ENCODE peak calls at places on chromosomes 4 and X, in five cellular contexts. O is lower leg skin, J is WTC11, T is retinal pigment epithelial cell, C is fibroblast of mammary gland. M is an unnamed sample.

GRCh38 chr4:185754961-185755360 is 57.0 kb downstream of the SORBS2 start:
- DNase-seq in C (no peak), T (no peak), J (no peak), O (no peak), M (no peak)

GRCh38 chr4:24417206-24417605 is 167.1 kb downstream of the DHX15 start:
- DNase-seq in C (peak; percentile 29), T (no peak), J (no peak), O (no peak), M (no peak)

GRCh38 chr4:82900016-82900334 is 560 bp upstream of the THAP9 start:
- DNase-seq in J (no peak), O (no peak), C (no peak), T (no peak), M (peak; percentile 55)

GRCh38 chrX:17595456-17596035 is 141.7 kb upstream of the SCML1 start:
- DNase-seq in C (peak; percentile 63), O (no peak), T (no peak), J (no peak), M (peak; percentile 44)

GRCh38 chrX:150506486-150506885 is 61.9 kb upstream of the MTM1 start:
- DNase-seq in T (no peak), C (no peak), J (no peak), O (no peak), M (no peak)

GRCh38 chr4:33063238-33063637 is 2343.1 kb downstream of the PCDH7 start:
- DNase-seq in J (no peak), C (peak; percentile 80), T (no peak), O (no peak), M (peak; percentile 73)

GRCh38 chrX:155028192-155028591 is 1.5 kb downstream of the FUNDC2 start:
- DNase-seq in T (no peak), C (no peak), O (no peak), J (no peak), M (no peak)

GRCh38 chr4:39495446-39496208 is 31.6 kb downstream of the UGDH start:
- DNase-seq in O (no peak), C (no peak), T (peak; percentile 6), J (no peak), M (no peak)

GRCh38 chr4:72448231-72448630 is 120.8 kb downstream of the ADAMTS3 start:
- DNase-seq in C (no peak), J (no peak), O (no peak), T (no peak), M (no peak)

GRCh38 chrX:136656596-136656995 is 8.6 kb downstream of the CD40LG start:
- DNase-seq in O (no peak), J (no peak), C (no peak), T (no peak), M (no peak)

GRCh38 chrX:115177941-115178340 is 11.3 kb upstream of the RBMXL3 start:
- DNase-seq in O (no peak), C (peak; percentile 40), J (no peak), T (no peak), M (peak; percentile 30)

GRCh38 chrX:110665636-110666035 is 130.0 kb downstream of the CHRDL1 start:
- DNase-seq in J (peak; percentile 51), T (no peak), O (no peak), C (peak; percentile 45), M (peak; percentile 21)

GRCh38 chr4:174283507-174284180 is at the start of the genes CEP44 and FBXO8:
- DNase-seq in O (peak; percentile 61), J (peak; percentile 64), C (peak; percentile 80), T (peak; percentile 25), M (peak; percentile 81)

GRCh38 chrX:4579480-4579879 is 866.0 kb upstream of the PRKX start:
- DNase-seq in O (no peak), C (no peak), T (no peak), J (no peak), M (no peak)

GRCh38 chr4:4766570-4766969 is 92.9 kb upstream of the MSX1 start:
- DNase-seq in C (peak; percentile 25), T (no peak), O (no peak), J (no peak), M (peak; percentile 57)

GRCh38 chr4:152956650-152957436 is 20.7 kb downstream of the FHDC1 start:
- DNase-seq in O (no peak), T (no peak), J (no peak), C (no peak), M (peak; percentile 88)

GRCh38 chrX:134782796-134783195 is 124.5 kb upstream of the PLAC1 start:
- DNase-seq in J (no peak), C (peak; percentile 58), T (no peak), O (no peak), M (peak; percentile 68)
- TF ChIP-seq CTCF in J (no peak), C (peak; percentile 65), T (peak; percentile 52), O (no peak), M (peak; percentile 58)

DNA sequence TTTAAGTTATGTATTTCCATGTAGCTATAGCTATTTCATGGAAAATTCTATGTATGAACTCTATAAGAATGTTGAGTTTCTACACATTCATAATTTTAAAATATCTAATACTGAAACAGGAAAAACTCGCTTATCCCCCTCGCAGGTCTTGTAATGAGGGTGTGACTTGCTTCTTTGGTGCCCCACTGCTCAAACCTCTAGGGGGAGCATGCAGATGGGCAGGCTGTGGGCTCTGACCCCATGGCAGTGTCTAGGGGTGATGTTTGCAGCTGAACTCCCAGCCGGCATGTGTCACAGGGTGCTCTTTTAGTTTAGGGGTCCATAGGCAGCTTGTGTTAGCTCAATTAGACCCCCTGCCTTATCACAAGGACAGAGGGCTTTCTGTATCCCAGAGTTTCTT is 1825.7 kb upstream of the ADGRL3 start:
- DNase-seq in O (no peak), J (peak; percentile 18), T (no peak), C (no peak), M (no peak)
- TF ChIP-seq CTCF in O (no peak), J (peak; percentile 42), T (peak; percentile 17), C (no peak), M (no peak)

GRCh38 chr4:2962614-2963184 is 507 bp downstream of the NOP14 start:
- DNase-seq in T (peak; percentile 16), O (no peak), C (peak; percentile 54), J (peak; percentile 67), M (peak; percentile 59)

GRCh38 chr4:2965262-2965661 is 1.9 kb downstream of the GRK4 start:
- DNase-seq in O (no peak), T (no peak), C (no peak), J (no peak), M (no peak)

GRCh38 chr4:2962099-2962455 is 1.1 kb downstream of the NOP14 start:
- DNase-seq in C (no peak), J (no peak), T (no peak), O (no peak), M (no peak)

GRCh38 chr4:2964077-2964471 is 703 bp downstream of the GRK4 start:
- DNase-seq in O (no peak), C (no peak), J (no peak), T (no peak), M (no peak)

GRCh38 chr4:2963185-2964076 is at the start of the genes GRK4 and NOP14:
- DNase-seq in T (peak; percentile 93), J (peak; percentile 98), O (peak; percentile 96), C (peak; percentile 97), M (peak; percentile 99)
- TF ChIP-seq CTCF in T (peak; percentile 25), J (no peak), O (no peak), C (no peak), M (no peak)

DNA sequence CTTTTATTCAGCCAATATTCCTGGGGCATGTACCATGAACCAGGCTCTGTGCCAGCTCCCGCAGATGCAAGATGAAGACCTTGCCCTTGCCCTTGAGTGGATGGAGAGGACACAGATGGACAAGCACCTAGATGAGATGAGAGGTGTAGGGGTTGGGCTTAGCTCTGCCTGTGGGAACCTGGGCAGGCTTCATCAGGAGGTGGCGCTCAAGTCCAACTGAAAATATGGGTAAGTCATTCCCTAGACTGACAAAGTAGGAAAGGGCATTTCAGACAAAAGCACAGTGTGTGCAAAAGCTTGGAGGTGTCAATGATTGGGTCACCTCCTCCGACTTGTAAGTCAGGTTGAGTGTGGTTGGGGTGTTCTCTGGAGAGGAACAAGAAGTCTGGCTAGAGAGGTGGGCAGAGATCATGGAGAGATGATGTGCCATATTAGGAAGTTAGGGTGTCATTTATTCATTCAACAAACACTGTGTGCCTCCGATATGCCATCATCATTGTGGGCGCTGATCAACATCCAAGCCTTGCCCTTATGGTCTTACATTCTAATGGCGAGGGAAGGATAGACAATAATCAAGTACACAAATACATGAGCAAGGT is 64.6 kb downstream of the ANAPC4 start:
- DNase-seq in J (peak; percentile 74), C (peak; percentile 58), O (peak; percentile 21), T (peak; percentile 22), M (peak; percentile 83)
- TF ChIP-seq CTCF in J (peak; percentile 30), C (peak; percentile 72), O (no peak), T (peak; percentile 89), M (peak; percentile 93)

GRCh38 chr4:130306566-130306965 is 1210.6 kb downstream of the C4orf33 start:
- DNase-seq in O (no peak), T (no peak), J (peak; percentile 65), C (no peak), M (no peak)
- TF ChIP-seq CTCF in O (no peak), T (peak; percentile 7), J (peak; percentile 51), C (no peak), M (peak; percentile 2)

M was measured in choroid plexus epithelial cell.